ENCODE peak calls at places on chromosome 22, in four cellular contexts. I, L, W and S are unnamed samples.

GRCh38 chr22:30483169-30483568 is 11.4 kb upstream of the SEC14L3 start:
- DNase-seq in I (no peak), L (no peak), W (no peak), S (no peak)

GRCh38 chr22:29022101-29022817 is 39.4 kb downstream of the C22orf31 start:
- DNase-seq in I (no peak), L (peak), W (no peak), S (no peak)

GRCh38 chr22:19896665-19897355 is 42.1 kb upstream of the GNB1L start:
- DNase-seq in I (no peak), L (no peak), W (no peak), S (no peak)

GRCh38 chr22:40421941-40422340 is 51.5 kb downstream of the SGSM3 start:
- DNase-seq in I (no peak), L (no peak), W (no peak), S (no peak)

GRCh38 chr22:44311104-44311854 is 1.5 kb downstream of the SHISAL1 start:
- DNase-seq in I (no peak), L (no peak), W (no peak), S (no peak)

GRCh38 chr22:27783436-27784098 is 18.0 kb downstream of the MN1 start:
- DNase-seq in I (no peak), L (no peak), W (no peak), S (no peak)

GRCh38 chr22:19806213-19807160 is 45.9 kb downstream of the TBX1 start:
- DNase-seq in I (no peak), L (no peak), W (peak), S (no peak)

GRCh38 chr22:29030618-29031235 is 30.9 kb downstream of the C22orf31 start:
- DNase-seq in I (no peak), L (peak), W (no peak), S (no peak)

GRCh38 chr22:19709063-19709769 is 5.1 kb upstream of the SEPTIN5 start:
- DNase-seq in I (no peak), L (no peak), W (peak), S (no peak)

DNA sequence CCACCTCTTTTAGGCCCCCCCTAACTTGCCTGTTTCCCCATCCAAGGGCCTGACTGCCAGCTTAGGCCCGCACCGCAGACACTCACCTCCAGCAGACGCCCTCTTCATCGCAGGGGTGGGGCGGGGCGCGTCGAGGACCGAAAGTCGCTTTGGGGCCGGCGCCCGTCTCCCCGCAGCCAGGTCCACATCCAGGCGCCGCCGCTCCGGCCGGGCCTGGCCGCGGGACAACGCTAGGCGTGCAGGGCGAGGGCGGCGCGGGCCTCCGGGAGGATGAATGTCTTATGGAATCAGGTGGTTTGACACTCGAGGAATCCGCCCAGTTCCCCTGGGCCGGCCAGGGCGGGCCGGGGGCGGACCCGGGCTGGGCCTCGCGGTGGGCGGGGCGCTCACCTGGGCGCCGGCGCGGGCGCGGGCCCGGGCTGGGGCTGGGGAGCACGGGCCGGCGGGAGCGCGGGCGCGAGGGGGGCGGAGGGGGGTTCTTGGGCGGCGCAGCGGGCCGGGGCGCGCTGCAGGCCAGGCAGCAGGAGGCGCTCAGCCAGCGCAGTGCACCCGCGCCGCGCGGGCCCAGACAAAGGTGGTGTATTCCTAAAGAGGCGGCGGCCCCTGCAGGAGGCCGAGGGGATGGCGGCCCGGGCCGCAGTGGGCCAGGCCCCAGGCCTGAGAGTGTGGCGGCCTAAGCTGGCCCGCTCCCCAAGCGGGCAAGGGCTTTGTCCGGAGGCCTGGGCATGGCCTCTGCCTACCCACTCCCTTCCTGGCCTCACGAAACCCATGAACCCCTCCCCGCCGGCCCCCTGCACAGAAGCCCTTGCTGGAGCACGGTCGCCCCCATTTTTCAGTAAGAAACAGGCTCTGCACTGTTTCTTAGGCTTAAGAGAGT is 177.6 kb downstream of the IGLL1 start:
- DNase-seq in I (peak), L (no peak), W (no peak), S (peak)
- TF ChIP-seq CTCF in I (peak), L (peak), W (no peak), S (peak)

DNA sequence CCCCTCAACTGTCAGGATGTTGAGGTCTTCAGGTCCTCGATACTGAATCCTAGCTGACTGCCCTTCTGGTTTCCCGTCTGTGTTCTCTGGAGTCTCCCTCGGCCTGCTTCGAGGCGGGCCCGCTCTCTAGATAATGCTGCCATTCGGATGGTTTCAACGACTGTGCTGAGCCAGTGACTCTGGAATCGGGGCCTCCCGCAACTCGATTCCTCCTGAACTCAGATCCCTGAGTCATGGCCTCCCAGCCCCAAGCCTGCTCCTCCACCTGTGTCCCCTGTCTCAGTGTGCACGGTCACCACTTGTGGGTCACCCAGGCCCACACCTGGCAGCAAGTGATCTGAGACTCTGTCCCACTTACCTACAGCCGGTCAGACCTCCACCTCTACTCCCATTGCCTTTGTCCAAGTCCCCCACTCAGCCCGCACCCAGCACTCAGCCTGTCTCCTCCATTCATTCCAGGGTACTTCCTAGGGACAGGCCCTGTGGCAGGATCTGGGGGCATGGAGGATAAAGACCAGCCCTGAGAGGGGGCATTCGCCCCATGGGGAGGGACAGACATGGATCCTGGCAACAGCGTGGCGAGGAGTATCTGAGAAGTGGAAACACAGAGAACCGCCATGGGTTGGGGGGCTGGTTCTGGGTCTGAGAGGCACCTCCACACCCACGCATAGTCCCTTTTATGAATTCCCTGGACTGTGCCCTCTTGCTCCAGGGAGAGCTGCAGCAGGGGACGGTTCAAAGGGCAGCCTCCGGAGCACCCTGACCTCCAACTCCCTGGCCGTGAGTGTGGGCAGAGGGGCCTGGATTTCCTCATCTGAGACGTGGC is 14.3 kb downstream of the MPST start:
- DNase-seq in I (no peak), L (no peak), W (no peak), S (no peak)
- H3K4me3 ChIP-seq in I (no peak), L (no peak), W (no peak), S (no peak)

DNA sequence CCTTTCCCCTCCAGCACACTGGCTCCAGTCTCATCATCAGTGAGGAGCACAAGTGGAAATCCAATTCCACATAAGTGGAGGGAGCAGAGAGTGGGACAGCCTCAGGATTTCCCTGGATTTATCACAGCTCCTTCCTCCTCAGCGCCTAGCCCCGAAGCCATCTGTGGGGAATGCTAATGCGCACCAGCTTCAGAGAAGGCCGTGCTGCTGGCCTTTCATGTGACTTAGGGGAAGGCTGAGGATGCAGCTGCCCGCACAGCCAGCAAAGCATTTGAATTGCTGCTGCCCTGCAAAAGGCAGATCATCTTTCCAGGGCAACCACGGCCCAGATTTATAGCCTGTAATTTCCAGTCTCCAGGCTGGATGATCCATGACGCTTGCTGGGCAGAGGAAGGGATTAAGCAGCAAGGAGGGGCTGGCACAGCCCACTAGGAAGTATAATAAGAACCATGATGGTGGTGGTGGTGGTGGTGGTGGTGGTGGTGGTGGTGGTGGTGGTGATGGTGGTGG is 29.9 kb downstream of the SYN3 start:
- DNase-seq in I (no peak), L (no peak), W (peak), S (no peak)
- TF ChIP-seq CTCF in I (no peak), L (no peak), W (no peak), S (no peak)

GRCh38 chr22:35729309-35729698 is 11.6 kb downstream of the APOL5 start:
- DNase-seq in I (no peak), L (no peak), W (no peak), S (no peak)

GRCh38 chr22:35726933-35727332 is 9.3 kb downstream of the APOL5 start:
- DNase-seq in I (no peak), L (no peak), W (no peak), S (no peak)

GRCh38 chr22:35728639-35729308 is 11.1 kb downstream of the APOL5 start:
- DNase-seq in I (no peak), L (no peak), W (no peak), S (no peak)

GRCh38 chr22:35726398-35726797 is 8.7 kb downstream of the APOL5 start:
- DNase-seq in I (no peak), L (no peak), W (no peak), S (no peak)

DNA sequence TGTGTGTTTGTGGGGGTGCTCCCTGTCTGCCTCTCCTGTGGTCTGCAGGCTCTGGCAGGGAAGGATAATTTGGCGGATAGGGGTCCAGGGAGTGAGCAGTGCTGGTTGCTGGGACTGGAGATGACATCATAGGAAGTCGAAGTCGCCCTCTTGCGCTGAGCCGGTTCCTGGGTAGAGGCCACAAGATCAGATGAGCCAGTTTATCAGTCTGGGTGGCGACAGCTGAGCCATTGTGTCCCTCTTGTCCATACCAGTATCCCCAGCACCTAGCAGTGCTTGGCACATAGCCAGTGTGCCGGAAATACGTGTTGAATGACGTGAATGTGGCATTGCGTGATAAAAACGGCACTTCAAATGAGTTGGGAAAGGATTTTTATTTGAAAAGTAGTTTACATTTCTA is 9.8 kb downstream of the APOL5 start:
- DNase-seq in I (no peak), L (no peak), W (no peak), S (no peak)
- H3K4me3 ChIP-seq in I (no peak), L (no peak), W (no peak), S (no peak)

GRCh38 chr22:31898911-31899310 is 45.4 kb upstream of the YWHAH start:
- DNase-seq in I (no peak), L (no peak), W (no peak), S (no peak)
- TF ChIP-seq CTCF in I (no peak), L (no peak), W (no peak), S (no peak)

GRCh38 chr22:46067159-46068111 is 82.9 kb upstream of the PPARA start:
- DNase-seq in I (no peak), L (no peak), W (peak), S (no peak)
- H3K4me3 ChIP-seq in I (no peak), L (peak), W (no peak), S (no peak)

GRCh38 chr22:25080855-25081254 is 118.8 kb upstream of the CRYBB3 start:
- DNase-seq in I (no peak), L (no peak), W (no peak), S (no peak)

GRCh38 chr22:25078591-25078990 is 121.1 kb upstream of the CRYBB3 start:
- DNase-seq in I (no peak), L (no peak), W (no peak), S (no peak)

GRCh38 chr22:25083414-25084166 is 116.1 kb upstream of the CRYBB3 start:
- DNase-seq in I (no peak), L (no peak), W (no peak), S (no peak)

GRCh38 chr22:25082096-25082495 is 117.6 kb upstream of the CRYBB3 start:
- DNase-seq in I (no peak), L (no peak), W (no peak), S (no peak)

DNA sequence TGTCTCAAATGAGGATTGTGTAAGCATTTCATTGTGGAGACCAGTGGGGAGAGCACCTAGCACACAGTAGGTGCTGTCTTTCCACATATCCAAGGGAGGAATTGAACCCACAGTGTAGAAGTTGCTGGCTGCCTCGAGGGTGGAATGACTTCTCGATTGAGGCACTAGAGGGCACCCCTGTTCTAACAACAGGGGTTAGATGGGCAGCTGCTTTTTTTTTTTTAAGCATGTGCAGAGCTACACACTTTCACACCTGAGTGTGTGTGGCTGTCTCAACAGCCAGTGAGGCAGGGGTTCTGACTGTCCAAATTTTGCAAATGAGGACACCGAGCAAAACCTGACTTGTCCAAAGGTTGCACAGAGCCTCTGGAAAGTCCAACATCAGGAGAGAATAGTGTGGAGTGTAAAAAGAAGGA is 118.2 kb upstream of the CRYBB3 start:
- DNase-seq in I (no peak), L (no peak), W (no peak), S (no peak)
- TF ChIP-seq CTCF in I (peak), L (peak), W (no peak), S (peak)

GRCh38 chr22:46062971-46063631 is 86.1 kb upstream of the WNT7B start:
- DNase-seq in I (no peak), L (no peak), W (peak), S (no peak)
- H3K4me3 ChIP-seq in I (no peak), L (no peak), W (no peak), S (no peak)